ENCODE peak calls at places on chromosomes 4 and X, in seven cellular contexts. One of them, this sample, is unnamed.

GRCh38 chr4:2168469-2169319 is 73.2 kb downstream of the HAUS3 start:
- DNase-seq in brain microvascular endothelial cell: no peak
- DNase-seq in Calu3: no peak
- DNase-seq in breast epithelium: no peak
- DNase-seq in epithelial cell of esophagus: no peak
- DNase-seq in IMR-90: no peak
- DNase-seq in A549: no peak
- DNase-seq in this sample: no peak

GRCh38 chr4:26131711-26132110 is 189.1 kb upstream of the RBPJ start:
- DNase-seq in brain microvascular endothelial cell: no peak
- DNase-seq in Calu3: no peak
- DNase-seq in breast epithelium: no peak
- DNase-seq in epithelial cell of esophagus: no peak
- DNase-seq in IMR-90: no peak
- DNase-seq in A549: no peak
- DNase-seq in this sample: peak

GRCh38 chr4:118351851-118352827 is 664 bp downstream of the PRSS12 start:
- DNase-seq in A549: peak
- DNase-seq in brain microvascular endothelial cell: peak
- DNase-seq in epithelial cell of esophagus: peak
- DNase-seq in IMR-90: peak
- DNase-seq in breast epithelium: no peak
- DNase-seq in Calu3: peak
- DNase-seq in this sample: peak

GRCh38 chr4:4666693-4667642 is 125.1 kb upstream of the STX18 start:
- DNase-seq in epithelial cell of esophagus: no peak
- DNase-seq in Calu3: no peak
- DNase-seq in breast epithelium: no peak
- DNase-seq in brain microvascular endothelial cell: no peak
- DNase-seq in A549: no peak
- DNase-seq in IMR-90: no peak
- DNase-seq in this sample: no peak

GRCh38 chr4:139123910-139124309 is 53.1 kb downstream of the ELF2 start:
- DNase-seq in epithelial cell of esophagus: no peak
- DNase-seq in A549: no peak
- DNase-seq in breast epithelium: no peak
- DNase-seq in brain microvascular endothelial cell: no peak
- DNase-seq in IMR-90: no peak
- DNase-seq in Calu3: no peak
- DNase-seq in this sample: no peak

GRCh38 chrX:5341902-5342301 is 886.8 kb downstream of the NLGN4X start:
- DNase-seq in Calu3: no peak
- DNase-seq in A549: no peak
- DNase-seq in breast epithelium: no peak
- DNase-seq in epithelial cell of esophagus: no peak
- DNase-seq in IMR-90: no peak
- DNase-seq in brain microvascular endothelial cell: no peak
- DNase-seq in this sample: no peak

GRCh38 chr4:73815145-73815544 is 21.3 kb upstream of the CXCL6 start:
- DNase-seq in IMR-90: peak
- DNase-seq in Calu3: no peak
- DNase-seq in A549: no peak
- DNase-seq in epithelial cell of esophagus: peak
- DNase-seq in brain microvascular endothelial cell: no peak
- DNase-seq in breast epithelium: no peak
- DNase-seq in this sample: no peak

GRCh38 chr4:3674479-3674851 is 91.7 kb upstream of the ADRA2C start:
- DNase-seq in A549: no peak
- DNase-seq in Calu3: no peak
- DNase-seq in epithelial cell of esophagus: no peak
- DNase-seq in breast epithelium: no peak
- DNase-seq in brain microvascular endothelial cell: no peak
- DNase-seq in IMR-90: no peak
- DNase-seq in this sample: no peak

GRCh38 chr4:152684007-152684406 is 4.2 kb upstream of the TMEM154 start:
- DNase-seq in A549: no peak
- DNase-seq in brain microvascular endothelial cell: no peak
- DNase-seq in IMR-90: no peak
- DNase-seq in Calu3: no peak
- DNase-seq in epithelial cell of esophagus: no peak
- DNase-seq in breast epithelium: no peak
- DNase-seq in this sample: peak

GRCh38 chrX:115958687-115959359 is 211.7 kb upstream of the AGTR2 start:
- DNase-seq in epithelial cell of esophagus: peak
- DNase-seq in IMR-90: no peak
- DNase-seq in brain microvascular endothelial cell: no peak
- DNase-seq in breast epithelium: no peak
- DNase-seq in Calu3: no peak
- DNase-seq in A549: no peak
- DNase-seq in this sample: no peak

GRCh38 chr4:145618210-145618911 is 824 bp upstream of the MMAA start:
- DNase-seq in IMR-90: no peak
- DNase-seq in A549: no peak
- DNase-seq in breast epithelium: no peak
- DNase-seq in Calu3: no peak
- DNase-seq in epithelial cell of esophagus: peak
- DNase-seq in brain microvascular endothelial cell: no peak
- DNase-seq in this sample: peak

GRCh38 chr4:24642941-24643628 is 58.7 kb upstream of the DHX15 start:
- DNase-seq in brain microvascular endothelial cell: peak
- DNase-seq in epithelial cell of esophagus: peak
- DNase-seq in Calu3: peak
- DNase-seq in A549: peak
- DNase-seq in IMR-90: peak
- DNase-seq in breast epithelium: no peak
- DNase-seq in this sample: no peak

GRCh38 chr4:169791527-169792156 is 33.9 kb upstream of the HPF1 start:
- DNase-seq in brain microvascular endothelial cell: peak
- DNase-seq in IMR-90: peak
- DNase-seq in A549: peak
- DNase-seq in epithelial cell of esophagus: peak
- DNase-seq in breast epithelium: no peak
- DNase-seq in Calu3: peak
- DNase-seq in this sample: peak

GRCh38 chr4:150366487-150366999 is 215.4 kb upstream of the MAB21L2 start:
- DNase-seq in A549: no peak
- DNase-seq in Calu3: no peak
- DNase-seq in epithelial cell of esophagus: no peak
- DNase-seq in breast epithelium: no peak
- DNase-seq in brain microvascular endothelial cell: no peak
- DNase-seq in IMR-90: no peak
- DNase-seq in this sample: no peak

GRCh38 chrX:107648332-107648731 is 20.0 kb downstream of the PRPS1 start:
- DNase-seq in IMR-90: no peak
- DNase-seq in brain microvascular endothelial cell: no peak
- DNase-seq in epithelial cell of esophagus: no peak
- DNase-seq in breast epithelium: no peak
- DNase-seq in A549: no peak
- DNase-seq in Calu3: no peak
- DNase-seq in this sample: no peak

GRCh38 chr4:19748470-19748869 is 503.2 kb upstream of the SLIT2 start:
- DNase-seq in epithelial cell of esophagus: peak
- DNase-seq in IMR-90: peak
- DNase-seq in Calu3: no peak
- DNase-seq in brain microvascular endothelial cell: peak
- DNase-seq in A549: no peak
- DNase-seq in breast epithelium: peak
- DNase-seq in this sample: no peak

GRCh38 chrX:132961511-132961910 is 3.1 kb upstream of the HS6ST2 start:
- DNase-seq in breast epithelium: no peak
- DNase-seq in epithelial cell of esophagus: peak
- DNase-seq in brain microvascular endothelial cell: no peak
- DNase-seq in A549: no peak
- DNase-seq in IMR-90: no peak
- DNase-seq in Calu3: no peak
- DNase-seq in this sample: no peak

GRCh38 chrX:105375816-105376215 is 155.3 kb upstream of the TEX13A start:
- DNase-seq in IMR-90: no peak
- DNase-seq in Calu3: no peak
- DNase-seq in A549: no peak
- DNase-seq in epithelial cell of esophagus: peak
- DNase-seq in breast epithelium: no peak
- DNase-seq in brain microvascular endothelial cell: no peak
- DNase-seq in this sample: no peak

GRCh38 chr4:122508083-122508482 is 51.6 kb upstream of the IL2 start:
- DNase-seq in A549: no peak
- DNase-seq in brain microvascular endothelial cell: no peak
- DNase-seq in Calu3: no peak
- DNase-seq in IMR-90: no peak
- DNase-seq in breast epithelium: no peak
- DNase-seq in epithelial cell of esophagus: peak
- DNase-seq in this sample: no peak

GRCh38 chr4:91936301-91936700 is 367.5 kb upstream of the GRID2 start:
- DNase-seq in A549: no peak
- DNase-seq in breast epithelium: no peak
- DNase-seq in brain microvascular endothelial cell: no peak
- DNase-seq in IMR-90: peak
- DNase-seq in epithelial cell of esophagus: peak
- DNase-seq in Calu3: no peak
- DNase-seq in this sample: no peak

GRCh38 chr4:15021301-15021700 is 19.0 kb downstream of the CPEB2 start:
- DNase-seq in epithelial cell of esophagus: no peak
- DNase-seq in breast epithelium: no peak
- DNase-seq in IMR-90: no peak
- DNase-seq in Calu3: no peak
- DNase-seq in A549: no peak
- DNase-seq in brain microvascular endothelial cell: no peak
- DNase-seq in this sample: no peak

GRCh38 chrX:1242901-1243402 is 25.7 kb upstream of the CSF2RA start:
- DNase-seq in Calu3: peak
- DNase-seq in epithelial cell of esophagus: peak
- DNase-seq in breast epithelium: no peak
- DNase-seq in IMR-90: no peak
- DNase-seq in A549: no peak
- DNase-seq in brain microvascular endothelial cell: no peak
- DNase-seq in this sample: peak

GRCh38 chr4:145345401-145345800 is 136.3 kb upstream of the SMAD1 start:
- DNase-seq in Calu3: no peak
- DNase-seq in breast epithelium: no peak
- DNase-seq in A549: no peak
- DNase-seq in IMR-90: peak
- DNase-seq in brain microvascular endothelial cell: no peak
- DNase-seq in epithelial cell of esophagus: no peak
- DNase-seq in this sample: no peak

GRCh38 chrX:25737540-25737939 is 400.6 kb upstream of the MAGEB18 start:
- DNase-seq in epithelial cell of esophagus: no peak
- DNase-seq in Calu3: no peak
- DNase-seq in breast epithelium: no peak
- DNase-seq in brain microvascular endothelial cell: no peak
- DNase-seq in IMR-90: peak
- DNase-seq in A549: no peak
- DNase-seq in this sample: no peak

DNA sequence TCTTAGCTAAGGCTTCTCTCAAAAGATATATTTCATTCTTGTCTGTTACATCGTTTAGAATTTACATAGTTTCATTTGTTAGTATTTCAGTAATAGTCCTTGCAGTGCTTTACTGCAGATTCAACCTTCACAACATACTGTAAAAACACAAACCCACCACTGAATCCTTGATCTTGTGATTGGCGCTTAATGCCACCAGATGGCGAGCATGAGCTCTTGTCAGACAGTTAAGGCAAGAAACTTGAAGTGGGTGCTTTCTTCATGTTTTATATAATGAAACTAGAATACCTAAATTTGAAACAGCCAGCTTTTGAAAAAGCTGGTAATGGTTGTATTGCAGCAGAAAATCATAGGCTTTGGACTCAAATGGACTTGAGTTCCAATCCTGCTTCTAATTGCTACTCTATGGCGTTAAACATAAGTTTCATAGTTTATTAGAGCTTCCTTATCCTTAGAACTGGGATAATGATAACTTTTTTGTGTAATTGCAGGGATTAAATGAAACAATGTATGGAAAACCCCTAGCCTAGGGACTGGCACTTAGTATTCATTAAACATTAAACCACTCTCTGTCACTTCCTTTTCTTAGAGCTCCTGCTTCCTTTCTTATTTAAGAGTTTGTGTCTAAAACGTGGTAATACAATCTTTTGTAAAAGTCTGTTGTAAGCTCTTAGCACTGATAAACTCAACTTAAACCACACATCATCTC is 95.1 kb downstream of the USP9X start:
- DNase-seq in epithelial cell of esophagus: peak
- DNase-seq in A549: peak
- DNase-seq in IMR-90: peak
- DNase-seq in breast epithelium: peak
- DNase-seq in brain microvascular endothelial cell: peak
- DNase-seq in Calu3: peak
- DNase-seq in this sample: peak
- TF ChIP-seq CTCF in epithelial cell of esophagus: peak
- TF ChIP-seq CTCF in A549: peak
- TF ChIP-seq CTCF in IMR-90: peak
- TF ChIP-seq CTCF in breast epithelium: peak
- TF ChIP-seq CTCF in brain microvascular endothelial cell: peak
- TF ChIP-seq CTCF in Calu3: peak
- TF ChIP-seq CTCF in this sample: peak

GRCh38 chr4:38166082-38166481 is 205.9 kb downstream of the PTTG2 start:
- DNase-seq in epithelial cell of esophagus: no peak
- DNase-seq in A549: no peak
- DNase-seq in breast epithelium: no peak
- DNase-seq in brain microvascular endothelial cell: no peak
- DNase-seq in Calu3: no peak
- DNase-seq in IMR-90: no peak
- DNase-seq in this sample: no peak
- TF ChIP-seq CTCF in epithelial cell of esophagus: no peak
- TF ChIP-seq CTCF in A549: no peak
- TF ChIP-seq CTCF in breast epithelium: no peak
- TF ChIP-seq CTCF in brain microvascular endothelial cell: no peak
- TF ChIP-seq CTCF in Calu3: no peak
- TF ChIP-seq CTCF in IMR-90: no peak
- TF ChIP-seq CTCF in this sample: no peak

DNA sequence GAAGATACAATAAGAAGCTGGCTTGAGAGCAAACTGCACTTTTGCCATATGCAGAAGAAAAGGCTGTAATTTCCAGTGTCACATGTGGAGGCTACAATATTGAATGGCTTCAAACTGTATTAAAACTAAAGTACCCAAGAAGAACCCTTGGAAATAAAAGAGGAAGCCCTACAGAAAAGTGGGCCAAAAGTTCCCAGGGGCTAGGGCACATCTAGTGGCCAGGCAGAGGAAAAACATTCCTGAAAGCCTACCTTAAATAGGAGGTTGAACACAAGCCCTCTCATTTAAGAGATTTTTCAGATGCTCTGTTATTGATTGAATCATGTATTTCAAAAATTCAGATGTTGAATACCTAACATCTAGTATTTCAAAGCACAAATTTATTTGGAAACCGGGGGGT is 40.6 kb upstream of the PRDX4 start:
- DNase-seq in brain microvascular endothelial cell: no peak
- DNase-seq in A549: no peak
- DNase-seq in breast epithelium: no peak
- DNase-seq in IMR-90: no peak
- DNase-seq in Calu3: no peak
- DNase-seq in epithelial cell of esophagus: no peak
- DNase-seq in this sample: no peak
- TF ChIP-seq CTCF in brain microvascular endothelial cell: peak
- TF ChIP-seq CTCF in A549: no peak
- TF ChIP-seq CTCF in breast epithelium: no peak
- TF ChIP-seq CTCF in IMR-90: no peak
- TF ChIP-seq CTCF in Calu3: no peak
- TF ChIP-seq CTCF in epithelial cell of esophagus: peak
- TF ChIP-seq CTCF in this sample: no peak

GRCh38 chr4:84159767-84160166 is 339.3 kb downstream of the NKX6-1 start:
- DNase-seq in breast epithelium: no peak
- DNase-seq in A549: no peak
- DNase-seq in brain microvascular endothelial cell: peak
- DNase-seq in IMR-90: no peak
- DNase-seq in epithelial cell of esophagus: peak
- DNase-seq in Calu3: no peak
- DNase-seq in this sample: no peak
- TF ChIP-seq CTCF in breast epithelium: no peak
- TF ChIP-seq CTCF in A549: no peak
- TF ChIP-seq CTCF in brain microvascular endothelial cell: peak
- TF ChIP-seq CTCF in IMR-90: no peak
- TF ChIP-seq CTCF in epithelial cell of esophagus: peak
- TF ChIP-seq CTCF in Calu3: no peak
- TF ChIP-seq CTCF in this sample: no peak